ENCODE peak calls at places on chromosomes 4 and X, in nine cellular contexts. K is A549, B is breast epithelium, Z is HCT116, N is body of pancreas, R is uterus, O is heart left ventricle, L is IMR-90, C is suprapubic skin. H is an unnamed sample.

GRCh38 chr4:141402696-141403095 is 182.0 kb downstream of the ZNF330 start:
- DNase-seq in C (no peak), B (no peak), L (no peak), O (no peak), N (no peak), R (no peak), K (no peak), Z (no peak), H (no peak)

GRCh38 chr4:146957252-146957651 is 11.6 kb upstream of the TTC29 start:
- DNase-seq in L (peak), R (no peak), Z (no peak), O (no peak), K (peak), B (no peak), C (no peak), N (no peak), H (no peak)

GRCh38 chr4:26050212-26050643 is 136.2 kb downstream of the SMIM20 start:
- DNase-seq in B (no peak), R (no peak), N (no peak), O (peak), L (no peak), K (no peak), Z (no peak), C (peak), H (no peak)

GRCh38 chr4:151169223-151169622 is 69.8 kb downstream of the RPS3A start:
- DNase-seq in B (no peak), Z (no peak), O (peak), R (peak), L (peak), N (peak), K (no peak), C (peak), H (no peak)

GRCh38 chr4:20297246-20297645 is 45.5 kb downstream of the SLIT2 start:
- DNase-seq in K (no peak), R (no peak), N (no peak), L (peak), O (no peak), C (no peak), B (no peak), Z (no peak), H (no peak)

GRCh38 chr4:161629694-161630441 is 533.9 kb downstream of the FSTL5 start:
- DNase-seq in Z (no peak), N (no peak), C (no peak), L (no peak), K (no peak), B (no peak), O (no peak), R (no peak), H (no peak)

GRCh38 chrX:101357166-101357795 is 8.7 kb upstream of the TIMM8A start:
- DNase-seq in C (no peak), Z (peak), R (no peak), O (no peak), L (peak), B (no peak), K (peak), N (peak), H (no peak)

GRCh38 chr4:51825341-51825740 is 17.6 kb upstream of the DCUN1D4 start:
- DNase-seq in O (no peak), B (no peak), C (no peak), K (no peak), L (no peak), R (no peak), Z (no peak), N (no peak), H (no peak)

GRCh38 chr4:16052939-16053338 is 30.9 kb downstream of the PROM1 start:
- DNase-seq in K (no peak), C (no peak), N (no peak), B (no peak), L (no peak), O (no peak), R (no peak), Z (no peak), H (no peak)

GRCh38 chr4:2963185-2964076 is at the start of the genes GRK4 and NOP14:
- DNase-seq in L (peak), R (peak), O (peak), C (peak), Z (peak), B (peak), N (peak), K (peak), H (peak)
- TF ChIP-seq POLR2A in L (peak), R (peak), O (peak), C (no peak), Z (peak), B (no peak), N (peak), K (peak), H (peak)

GRCh38 chrX:107000013-107000515 is at the start of gene MORC4:
- DNase-seq in N (peak), B (peak), Z (peak), R (peak), O (peak), K (peak), C (peak), L (peak), H (peak)
- TF ChIP-seq POLR2A in N (peak), B (no peak), Z (no peak), R (peak), O (peak), K (peak), C (no peak), L (peak), H (peak)

GRCh38 chr4:155758500-155759371 is at the start of gene GUCY1B1:
- DNase-seq in Z (no peak), N (peak), O (peak), L (peak), K (peak), B (peak), R (peak), C (peak), H (peak)
- TF ChIP-seq POLR2A in Z (no peak), N (peak), O (peak), L (no peak), K (no peak), B (no peak), R (peak), C (no peak), H (peak)

GRCh38 chr4:64747919-64748715 is 338.9 kb upstream of the TECRL start:
- DNase-seq in N (no peak), C (no peak), B (peak), L (no peak), O (no peak), R (no peak), K (no peak), Z (no peak), H (no peak)
- TF ChIP-seq POLR2A in N (no peak), C (no peak), B (no peak), L (no peak), O (no peak), R (no peak), K (no peak), Z (no peak), H (no peak)

DNA sequence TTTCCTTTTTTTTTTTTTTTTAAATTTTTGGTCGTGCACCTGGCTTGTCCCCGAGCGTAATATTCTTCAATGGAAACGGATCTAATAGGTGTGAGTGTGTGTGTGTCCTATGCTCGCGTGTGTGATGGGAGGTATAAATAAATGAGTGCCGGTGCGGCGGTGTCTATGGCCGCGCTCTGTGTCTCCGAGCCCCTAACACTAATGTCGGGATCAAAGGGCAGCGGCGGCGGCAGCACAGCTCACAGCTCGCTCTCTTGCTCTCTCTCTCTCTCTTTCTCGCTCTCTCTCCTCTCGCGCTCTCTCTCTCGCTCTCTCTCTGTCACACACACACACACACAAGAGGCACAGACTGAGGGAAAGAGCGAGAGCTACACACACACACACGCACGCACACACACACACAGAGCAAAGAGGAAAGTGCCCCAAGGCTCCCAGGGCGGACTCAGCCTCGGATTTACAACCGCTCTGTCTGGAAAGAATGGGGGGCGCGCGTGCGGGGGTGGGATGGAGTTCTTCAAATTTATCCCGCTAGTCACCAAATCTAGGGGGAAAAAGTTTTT is at the start of gene ZNF827:
- DNase-seq in B (no peak), K (peak), Z (peak), C (peak), R (peak), O (peak), L (peak), N (peak), H (no peak)
- TF ChIP-seq POLR2A in B (no peak), K (peak), Z (no peak), C (no peak), R (peak), O (no peak), L (no peak), N (peak), H (peak)

GRCh38 chr4:73450398-73451004 is 14.5 kb downstream of the AFP start:
- DNase-seq in K (peak), L (peak), Z (no peak), C (no peak), R (no peak), O (peak), B (no peak), N (peak), H (no peak)
- TF ChIP-seq POLR2A in K (no peak), L (no peak), Z (no peak), C (no peak), R (no peak), O (no peak), B (no peak), N (no peak), H (no peak)

GRCh38 chr4:1579834-1580686 is 104.1 kb downstream of the FAM53A start:
- DNase-seq in R (peak), C (peak), B (no peak), O (peak), Z (peak), L (no peak), K (peak), N (peak), H (peak)
- TF ChIP-seq POLR2A in R (peak), C (no peak), B (peak), O (peak), Z (no peak), L (no peak), K (peak), N (peak), H (peak)

DNA sequence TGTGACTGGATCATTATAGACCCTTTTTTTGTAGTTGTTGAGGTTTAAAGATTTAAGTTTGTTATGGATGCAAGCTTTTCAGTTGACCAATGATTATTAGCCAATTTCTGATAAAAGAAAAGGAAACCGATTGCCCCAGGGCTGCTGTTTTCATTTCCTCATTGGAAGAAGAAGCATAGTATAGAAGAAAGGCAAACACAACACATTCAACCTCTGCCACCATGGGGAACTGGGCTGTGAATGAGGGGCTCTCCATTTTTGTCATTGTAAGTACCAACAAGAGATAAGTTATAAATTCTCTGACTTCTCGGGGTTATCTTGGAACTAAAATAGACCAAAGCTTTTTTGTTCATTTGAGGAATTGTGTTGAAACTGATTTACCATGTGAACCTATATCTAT is at the start of gene CYBB:
- DNase-seq in O (no peak), L (no peak), Z (no peak), C (no peak), R (no peak), B (no peak), N (no peak), K (no peak), H (no peak)
- TF ChIP-seq POLR2A in O (no peak), L (no peak), Z (no peak), C (no peak), R (no peak), B (no peak), N (no peak), K (no peak), H (no peak)

DNA sequence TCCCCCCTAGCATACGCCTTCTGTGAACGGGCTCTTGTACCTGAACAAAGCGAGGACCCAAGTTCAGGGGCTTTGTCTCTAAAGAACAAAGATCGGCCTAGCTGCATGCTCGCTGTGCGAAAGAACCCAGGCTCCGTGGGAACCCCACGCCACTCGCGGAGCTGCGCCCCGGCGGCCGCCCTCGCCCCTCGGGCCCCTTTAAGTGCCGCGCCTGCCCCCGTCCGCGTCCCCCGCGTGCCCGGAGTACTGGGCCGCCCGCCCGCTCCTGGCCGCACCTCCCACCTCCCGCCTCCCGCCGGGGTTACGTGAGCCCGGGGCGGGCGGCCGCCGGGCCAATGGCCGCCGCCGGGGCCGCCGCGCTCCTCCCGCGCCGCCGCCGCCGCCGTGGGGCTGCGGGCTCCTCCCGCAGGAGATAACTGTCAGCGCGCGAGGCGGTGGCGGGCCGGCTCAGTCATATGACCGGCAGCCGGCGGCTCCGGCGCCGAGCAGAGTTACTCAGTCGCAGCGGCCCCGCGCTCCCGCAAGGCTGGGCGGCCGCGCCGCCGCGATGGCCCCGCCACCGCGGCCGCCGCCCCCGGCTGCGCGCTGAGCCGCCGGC is at the start of gene FNIP2:
- DNase-seq in L (peak), K (peak), R (peak), Z (peak), B (peak), C (peak), O (peak), N (peak), H (peak)
- TF ChIP-seq POLR2A in L (peak), K (peak), R (peak), Z (peak), B (no peak), C (no peak), O (peak), N (peak), H (peak)

DNA sequence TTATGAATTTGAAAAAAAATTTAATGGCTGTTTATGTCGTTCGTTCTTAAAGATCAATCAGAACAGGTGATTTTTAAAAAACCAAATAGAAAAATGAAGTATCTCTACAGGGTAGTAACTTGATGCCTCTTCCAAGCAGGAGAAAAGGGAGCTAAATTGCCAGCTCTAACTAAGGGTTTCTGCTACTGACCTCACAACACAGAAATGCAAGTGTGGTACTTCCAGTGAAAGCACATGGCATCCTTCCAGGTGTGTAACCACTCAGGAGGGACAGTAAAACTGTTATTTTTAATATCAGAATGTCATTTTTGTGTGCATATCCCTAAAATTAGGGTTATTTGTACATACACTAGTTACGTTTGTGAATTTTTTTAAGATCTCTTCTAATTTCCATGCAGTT is 116.8 kb upstream of the ZCCHC13 start:
- DNase-seq in O (no peak), C (no peak), B (no peak), N (no peak), K (no peak), R (no peak), Z (no peak), L (peak), H (no peak)
- TF ChIP-seq POLR2A in O (no peak), C (no peak), B (no peak), N (no peak), K (no peak), R (no peak), Z (no peak), L (no peak), H (no peak)